ENCODE peak calls at places on chromosomes 3 and 15, in seven cellular contexts. One of them, this sample, is unnamed. For H3K27me3, the result is how much of the 10 kb centered on the place peaks cover.

GRCh38 chr3:64188810-64189560 is 36.3 kb downstream of the PRICKLE2 start:
- DNase-seq in transverse colon: no peak
- DNase-seq in left ventricle myocardium inferior: no peak
- DNase-seq in cardiac muscle cell: peak
- DNase-seq in Peyer's patch: no peak
- DNase-seq in heart left ventricle: no peak
- DNase-seq in CD4-positive, alpha-beta T cell: no peak
- DNase-seq in this sample: no peak

GRCh38 chr15:41799488-41799805 is 25.2 kb downstream of the MAPKBP1 start:
- DNase-seq in Peyer's patch: no peak
- DNase-seq in CD4-positive, alpha-beta T cell: no peak
- DNase-seq in cardiac muscle cell: no peak
- DNase-seq in transverse colon: no peak
- DNase-seq in left ventricle myocardium inferior: no peak
- DNase-seq in heart left ventricle: no peak
- DNase-seq in this sample: no peak

GRCh38 chr3:178099885-178100284 is 436.4 kb upstream of the KCNMB2 start:
- DNase-seq in heart left ventricle: no peak
- DNase-seq in CD4-positive, alpha-beta T cell: no peak
- DNase-seq in cardiac muscle cell: no peak
- DNase-seq in left ventricle myocardium inferior: no peak
- DNase-seq in Peyer's patch: no peak
- DNase-seq in transverse colon: no peak
- DNase-seq in this sample: no peak

GRCh38 chr3:49469037-49469875 is 811 bp upstream of the DAG1 start:
- DNase-seq in CD4-positive, alpha-beta T cell: no peak
- DNase-seq in cardiac muscle cell: peak
- DNase-seq in left ventricle myocardium inferior: peak
- DNase-seq in heart left ventricle: peak
- DNase-seq in transverse colon: peak
- DNase-seq in Peyer's patch: peak
- DNase-seq in this sample: peak

GRCh38 chr3:128342701-128343180 is 123.9 kb downstream of the DNAJB8 start:
- DNase-seq in heart left ventricle: peak
- DNase-seq in Peyer's patch: peak
- DNase-seq in left ventricle myocardium inferior: no peak
- DNase-seq in transverse colon: no peak
- DNase-seq in cardiac muscle cell: no peak
- DNase-seq in CD4-positive, alpha-beta T cell: no peak
- DNase-seq in this sample: no peak

GRCh38 chr15:80607288-80607980 is 87.7 kb upstream of the ABHD17C start:
- DNase-seq in heart left ventricle: no peak
- DNase-seq in CD4-positive, alpha-beta T cell: no peak
- DNase-seq in Peyer's patch: no peak
- DNase-seq in left ventricle myocardium inferior: no peak
- DNase-seq in transverse colon: no peak
- DNase-seq in cardiac muscle cell: no peak
- DNase-seq in this sample: no peak

GRCh38 chr15:92655178-92655995 is at the start of gene FAM174B:
- DNase-seq in cardiac muscle cell: peak
- DNase-seq in CD4-positive, alpha-beta T cell: peak
- DNase-seq in heart left ventricle: peak
- DNase-seq in Peyer's patch: peak
- DNase-seq in transverse colon: peak
- DNase-seq in left ventricle myocardium inferior: peak
- DNase-seq in this sample: no peak

GRCh38 chr3:106447902-106448301 is 579.1 kb upstream of the CBLB start:
- DNase-seq in cardiac muscle cell: no peak
- DNase-seq in CD4-positive, alpha-beta T cell: no peak
- DNase-seq in transverse colon: no peak
- DNase-seq in Peyer's patch: no peak
- DNase-seq in heart left ventricle: no peak
- DNase-seq in left ventricle myocardium inferior: no peak
- DNase-seq in this sample: no peak

GRCh38 chr3:149381173-149382090 is 4.0 kb upstream of the TM4SF1 start:
- DNase-seq in cardiac muscle cell: no peak
- DNase-seq in Peyer's patch: no peak
- DNase-seq in left ventricle myocardium inferior: no peak
- DNase-seq in heart left ventricle: no peak
- DNase-seq in transverse colon: no peak
- DNase-seq in CD4-positive, alpha-beta T cell: no peak
- DNase-seq in this sample: no peak
- H3K27me3 ChIP-seq in cardiac muscle cell: under half
- H3K27me3 ChIP-seq in Peyer's patch: under half
- H3K27me3 ChIP-seq in left ventricle myocardium inferior: under half
- H3K27me3 ChIP-seq in heart left ventricle: under half
- H3K27me3 ChIP-seq in transverse colon: under half
- H3K27me3 ChIP-seq in CD4-positive, alpha-beta T cell: under half
- H3K27me3 ChIP-seq in this sample: under half

GRCh38 chr15:47184003-47184404 is 533.3 kb upstream of the SEMA6D start:
- DNase-seq in cardiac muscle cell: peak
- DNase-seq in left ventricle myocardium inferior: no peak
- DNase-seq in transverse colon: peak
- DNase-seq in Peyer's patch: peak
- DNase-seq in CD4-positive, alpha-beta T cell: no peak
- DNase-seq in heart left ventricle: peak
- DNase-seq in this sample: no peak
- H3K27me3 ChIP-seq in cardiac muscle cell: half or more
- H3K27me3 ChIP-seq in left ventricle myocardium inferior: half or more
- H3K27me3 ChIP-seq in transverse colon: under half
- H3K27me3 ChIP-seq in Peyer's patch: under half
- H3K27me3 ChIP-seq in CD4-positive, alpha-beta T cell: under half
- H3K27me3 ChIP-seq in heart left ventricle: under half
- H3K27me3 ChIP-seq in this sample: under half

DNA sequence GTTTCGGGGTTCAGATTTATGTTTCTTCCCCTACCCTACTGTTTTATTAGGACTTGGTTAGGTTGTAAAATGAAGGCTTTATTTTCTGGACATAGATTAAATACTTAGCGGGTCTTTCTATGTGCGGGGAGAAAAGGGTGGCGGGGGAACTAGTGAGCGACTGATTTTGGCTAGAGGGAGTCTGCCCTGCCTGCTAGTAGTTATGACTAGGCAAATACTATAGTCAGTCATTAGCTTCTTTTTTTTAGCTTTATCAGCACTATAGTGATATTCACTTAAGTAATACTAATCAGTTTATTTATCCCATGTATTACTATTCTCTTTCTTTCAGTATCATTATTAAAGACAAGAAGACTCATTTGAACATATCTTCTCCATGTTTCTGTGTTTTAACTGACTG is 3.7 kb downstream of the CADM2 start:
- DNase-seq in cardiac muscle cell: no peak
- DNase-seq in heart left ventricle: no peak
- DNase-seq in transverse colon: no peak
- DNase-seq in Peyer's patch: no peak
- DNase-seq in CD4-positive, alpha-beta T cell: no peak
- DNase-seq in left ventricle myocardium inferior: no peak
- DNase-seq in this sample: no peak
- H3K27me3 ChIP-seq in cardiac muscle cell: under half
- H3K27me3 ChIP-seq in heart left ventricle: under half
- H3K27me3 ChIP-seq in transverse colon: under half
- H3K27me3 ChIP-seq in Peyer's patch: under half
- H3K27me3 ChIP-seq in CD4-positive, alpha-beta T cell: under half
- H3K27me3 ChIP-seq in left ventricle myocardium inferior: half or more
- H3K27me3 ChIP-seq in this sample: under half

DNA sequence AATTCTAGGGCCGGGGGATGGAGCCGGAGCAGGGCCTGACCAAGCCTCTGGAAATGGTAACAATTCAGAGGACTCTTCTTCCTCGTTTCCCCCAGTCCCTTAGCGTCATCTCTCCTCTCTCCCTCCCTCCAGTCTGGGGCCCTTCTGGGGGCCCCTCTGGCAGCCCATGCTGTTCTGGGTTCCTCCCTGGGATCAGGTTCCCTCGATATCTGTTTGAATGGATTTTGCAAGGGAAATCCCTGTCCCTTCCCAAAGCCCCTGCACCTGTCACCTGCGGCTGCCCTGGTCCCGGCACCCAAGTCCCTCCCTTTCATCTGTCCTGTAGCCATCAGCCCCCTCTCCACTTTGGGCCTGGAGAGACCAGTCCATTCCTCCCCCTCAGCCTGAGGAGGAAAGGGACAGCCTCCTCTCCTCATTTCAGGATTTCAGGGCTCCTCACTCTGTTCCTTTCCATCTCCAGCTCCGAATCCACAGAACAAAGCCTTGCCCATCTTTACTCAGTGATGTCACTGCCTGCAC is 1.7 kb upstream of the PLCB2 start:
- DNase-seq in heart left ventricle: no peak
- DNase-seq in CD4-positive, alpha-beta T cell: no peak
- DNase-seq in Peyer's patch: peak
- DNase-seq in transverse colon: no peak
- DNase-seq in left ventricle myocardium inferior: no peak
- DNase-seq in cardiac muscle cell: no peak
- DNase-seq in this sample: no peak
- H3K27me3 ChIP-seq in heart left ventricle: under half
- H3K27me3 ChIP-seq in CD4-positive, alpha-beta T cell: under half
- H3K27me3 ChIP-seq in Peyer's patch: under half
- H3K27me3 ChIP-seq in transverse colon: under half
- H3K27me3 ChIP-seq in left ventricle myocardium inferior: under half
- H3K27me3 ChIP-seq in cardiac muscle cell: under half
- H3K27me3 ChIP-seq in this sample: under half

DNA sequence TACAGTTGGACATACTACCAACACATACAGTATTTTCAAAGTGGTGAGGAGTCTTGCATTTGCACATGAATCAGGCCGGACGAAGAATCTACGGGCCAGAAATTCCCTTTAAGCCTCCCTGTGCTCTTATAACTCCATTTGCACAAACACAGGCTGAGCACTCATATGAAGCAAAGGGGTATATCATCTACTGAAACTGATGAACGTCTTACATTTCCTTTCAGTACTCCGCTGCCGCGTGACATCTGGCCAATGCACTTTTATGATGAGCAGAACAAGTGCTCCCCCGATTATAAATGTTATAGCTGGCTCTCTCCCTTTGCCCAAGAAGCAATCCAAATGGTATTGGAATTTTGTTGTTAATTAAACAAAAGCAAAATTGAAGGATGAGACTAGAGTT is 110.3 kb upstream of the ICE2 start:
- DNase-seq in heart left ventricle: no peak
- DNase-seq in transverse colon: peak
- DNase-seq in cardiac muscle cell: no peak
- DNase-seq in Peyer's patch: no peak
- DNase-seq in CD4-positive, alpha-beta T cell: peak
- DNase-seq in left ventricle myocardium inferior: no peak
- DNase-seq in this sample: no peak
- H3K27me3 ChIP-seq in heart left ventricle: under half
- H3K27me3 ChIP-seq in transverse colon: under half
- H3K27me3 ChIP-seq in cardiac muscle cell: under half
- H3K27me3 ChIP-seq in Peyer's patch: under half
- H3K27me3 ChIP-seq in CD4-positive, alpha-beta T cell: under half
- H3K27me3 ChIP-seq in left ventricle myocardium inferior: under half
- H3K27me3 ChIP-seq in this sample: under half

This sample was measured in breast epithelium.